ENCODE peak calls at places on chromosomes 13 and 19, in five cellular contexts. One of them, this sample, is unnamed.

GRCh38 chr19:53537523-53538377 is at the start of gene ZNF331:
- DNase-seq in GM23248: peak; percentile 86
- DNase-seq in fibroblast of lung: peak; percentile 71
- DNase-seq in hepatocyte: peak; percentile 86
- DNase-seq in H1: no peak
- DNase-seq in this sample: peak; percentile 85

GRCh38 chr19:18594096-18594823 is 5.7 kb downstream of the REX1BD start:
- DNase-seq in GM23248: peak; percentile 95
- DNase-seq in fibroblast of lung: peak; percentile 72
- DNase-seq in hepatocyte: peak; percentile 95
- DNase-seq in H1: no peak
- DNase-seq in this sample: peak; percentile 91

GRCh38 chr13:30033681-30034447 is 183.4 kb upstream of the UBL3 start:
- DNase-seq in GM23248: peak; percentile 96
- DNase-seq in fibroblast of lung: peak; percentile 82
- DNase-seq in hepatocyte: peak; percentile 50
- DNase-seq in H1: no peak
- DNase-seq in this sample: no peak

GRCh38 chr13:111421216-111421615 is 100.8 kb downstream of the TEX29 start:
- DNase-seq in GM23248: no peak
- DNase-seq in fibroblast of lung: no peak
- DNase-seq in hepatocyte: no peak
- DNase-seq in H1: no peak
- DNase-seq in this sample: no peak

GRCh38 chr19:39085392-39085791 is 1.2 kb downstream of the ACP7 start:
- DNase-seq in GM23248: no peak
- DNase-seq in fibroblast of lung: no peak
- DNase-seq in hepatocyte: no peak
- DNase-seq in H1: no peak
- DNase-seq in this sample: no peak

GRCh38 chr19:27774337-27774736 is 1438.6 kb downstream of the UQCRFS1 start:
- DNase-seq in GM23248: peak; percentile 16
- DNase-seq in fibroblast of lung: no peak
- DNase-seq in hepatocyte: no peak
- DNase-seq in H1: no peak
- DNase-seq in this sample: peak; percentile 67

GRCh38 chr19:10353793-10354391 is 14.5 kb upstream of the ICAM3 start:
- DNase-seq in GM23248: peak; percentile 45
- DNase-seq in fibroblast of lung: peak; percentile 26
- DNase-seq in hepatocyte: peak; percentile 78
- DNase-seq in H1: peak; percentile 91
- DNase-seq in this sample: peak; percentile 100

GRCh38 chr19:8690753-8691539 is 7.6 kb downstream of the ACTL9 start:
- DNase-seq in GM23248: no peak
- DNase-seq in fibroblast of lung: no peak
- DNase-seq in hepatocyte: no peak
- DNase-seq in H1: no peak
- DNase-seq in this sample: no peak

GRCh38 chr19:37931941-37932655 is 25.1 kb downstream of the SIPA1L3 start:
- DNase-seq in GM23248: peak; percentile 76
- DNase-seq in fibroblast of lung: peak; percentile 66
- DNase-seq in hepatocyte: peak; percentile 88
- DNase-seq in H1: peak; percentile 70
- DNase-seq in this sample: peak; percentile 90

GRCh38 chr13:61286148-61286745 is 129.4 kb downstream of the PCDH20 start:
- DNase-seq in GM23248: no peak
- DNase-seq in fibroblast of lung: no peak
- DNase-seq in hepatocyte: peak; percentile 30
- DNase-seq in H1: peak; percentile 9
- DNase-seq in this sample: peak; percentile 66

GRCh38 chr13:80341098-80341701 is at the start of gene SPRY2:
- DNase-seq in GM23248: peak; percentile 99
- DNase-seq in fibroblast of lung: peak; percentile 98
- DNase-seq in hepatocyte: peak; percentile 97
- DNase-seq in H1: peak; percentile 89
- DNase-seq in this sample: peak; percentile 97

GRCh38 chr13:32472194-32472621 is 44.3 kb upstream of the N4BP2L1 start:
- DNase-seq in GM23248: peak; percentile 21
- DNase-seq in fibroblast of lung: peak; percentile 19
- DNase-seq in hepatocyte: no peak
- DNase-seq in H1: no peak
- DNase-seq in this sample: no peak

GRCh38 chr13:93640452-93640851 is 413.8 kb downstream of the GPC6 start:
- DNase-seq in GM23248: no peak
- DNase-seq in fibroblast of lung: no peak
- DNase-seq in hepatocyte: no peak
- DNase-seq in H1: no peak
- DNase-seq in this sample: no peak

GRCh38 chr19:52524086-52524485 is 3.4 kb upstream of the ZNF808 start:
- DNase-seq in GM23248: no peak
- DNase-seq in fibroblast of lung: no peak
- DNase-seq in hepatocyte: no peak
- DNase-seq in H1: no peak
- DNase-seq in this sample: no peak

GRCh38 chr19:35063940-35064818 is 22.7 kb downstream of the HPN start:
- DNase-seq in GM23248: peak; percentile 88
- DNase-seq in fibroblast of lung: peak; percentile 60
- DNase-seq in hepatocyte: peak; percentile 41
- DNase-seq in H1: no peak
- DNase-seq in this sample: no peak

GRCh38 chr13:28037399-28037798 is 48.9 kb upstream of the URAD start:
- DNase-seq in GM23248: peak; percentile 61
- DNase-seq in fibroblast of lung: no peak
- DNase-seq in hepatocyte: no peak
- DNase-seq in H1: no peak
- DNase-seq in this sample: no peak
- TF ChIP-seq EZH2 in GM23248: no peak
- TF ChIP-seq EZH2 in fibroblast of lung: no peak
- TF ChIP-seq EZH2 in hepatocyte: no peak
- TF ChIP-seq EZH2 in H1: no peak
- TF ChIP-seq EZH2 in this sample: no peak

GRCh38 chr19:47729468-47729798 is 15.9 kb upstream of the NOP53 start:
- DNase-seq in GM23248: peak; percentile 90
- DNase-seq in fibroblast of lung: peak; percentile 84
- DNase-seq in hepatocyte: peak; percentile 87
- DNase-seq in H1: no peak
- DNase-seq in this sample: peak; percentile 66
- H3K27ac ChIP-seq in GM23248: peak overlapping the region; percentile 90
- H3K27ac ChIP-seq in fibroblast of lung: peak overlapping the region; percentile 92
- H3K27ac ChIP-seq in hepatocyte: peak overlapping the region; percentile 93
- H3K27ac ChIP-seq in H1: no peak overlapping the region
- H3K27ac ChIP-seq in this sample: no peak overlapping the region

GRCh38 chr19:14085309-14085995 is at the start of gene C19orf67:
- DNase-seq in GM23248: no peak
- DNase-seq in fibroblast of lung: no peak
- DNase-seq in hepatocyte: peak; percentile 33
- DNase-seq in H1: no peak
- DNase-seq in this sample: peak; percentile 70

GRCh38 chr19:14078406-14078805 is 5.8 kb downstream of the MISP3 start:
- DNase-seq in GM23248: peak; percentile 47
- DNase-seq in fibroblast of lung: no peak
- DNase-seq in hepatocyte: no peak
- DNase-seq in H1: no peak
- DNase-seq in this sample: no peak

GRCh38 chr19:14081797-14082674 is 3.5 kb downstream of the C19orf67 start:
- DNase-seq in GM23248: peak; percentile 81
- DNase-seq in fibroblast of lung: no peak
- DNase-seq in hepatocyte: peak; percentile 55
- DNase-seq in H1: no peak
- DNase-seq in this sample: no peak

GRCh38 chr19:14082675-14082960 is 3.0 kb downstream of the C19orf67 start:
- DNase-seq in GM23248: no peak
- DNase-seq in fibroblast of lung: no peak
- DNase-seq in hepatocyte: no peak
- DNase-seq in H1: no peak
- DNase-seq in this sample: no peak

GRCh38 chr19:14080887-14081796 is 4.4 kb downstream of the C19orf67 start:
- DNase-seq in GM23248: peak; percentile 99
- DNase-seq in fibroblast of lung: peak; percentile 100
- DNase-seq in hepatocyte: peak; percentile 99
- DNase-seq in H1: peak; percentile 97
- DNase-seq in this sample: peak; percentile 100
- TF ChIP-seq EZH2 in GM23248: no peak
- TF ChIP-seq EZH2 in fibroblast of lung: no peak
- TF ChIP-seq EZH2 in hepatocyte: no peak
- TF ChIP-seq EZH2 in H1: no peak
- TF ChIP-seq EZH2 in this sample: no peak

GRCh38 chr19:58439576-58440554 is at the start of gene ZNF132:
- DNase-seq in GM23248: peak; percentile 100
- DNase-seq in fibroblast of lung: peak; percentile 100
- DNase-seq in hepatocyte: peak; percentile 91
- DNase-seq in H1: peak; percentile 98
- DNase-seq in this sample: peak; percentile 100

DNA sequence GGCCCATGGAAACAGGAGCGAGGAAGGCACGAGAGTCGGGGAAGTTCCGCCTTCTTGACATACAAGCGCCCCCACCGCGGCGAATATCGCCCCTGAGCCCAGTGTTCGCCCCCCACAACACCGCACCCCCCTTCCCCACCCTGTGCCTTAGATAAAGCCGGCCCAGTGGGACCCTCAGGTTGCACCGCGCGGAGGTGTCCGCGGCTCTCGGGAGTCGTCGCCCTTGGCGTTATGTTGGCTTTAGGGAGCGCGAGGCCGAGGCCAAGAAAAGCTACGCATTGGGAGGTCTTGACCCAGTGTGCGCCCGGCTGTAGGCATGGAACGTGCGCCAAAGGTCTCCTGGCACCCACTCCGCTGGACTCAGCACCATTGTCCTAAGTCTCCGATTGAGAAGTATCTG is 603 bp upstream of the ZNF132 start:
- DNase-seq in GM23248: peak; percentile 13
- DNase-seq in fibroblast of lung: no peak
- DNase-seq in hepatocyte: no peak
- DNase-seq in H1: no peak
- DNase-seq in this sample: peak; percentile 9
- H3K27ac ChIP-seq in GM23248: peak overlapping the region; percentile 67
- H3K27ac ChIP-seq in fibroblast of lung: peak overlapping the region; percentile 91
- H3K27ac ChIP-seq in hepatocyte: peak overlapping the region; percentile 13
- H3K27ac ChIP-seq in H1: no peak overlapping the region
- H3K27ac ChIP-seq in this sample: no peak overlapping the region

DNA sequence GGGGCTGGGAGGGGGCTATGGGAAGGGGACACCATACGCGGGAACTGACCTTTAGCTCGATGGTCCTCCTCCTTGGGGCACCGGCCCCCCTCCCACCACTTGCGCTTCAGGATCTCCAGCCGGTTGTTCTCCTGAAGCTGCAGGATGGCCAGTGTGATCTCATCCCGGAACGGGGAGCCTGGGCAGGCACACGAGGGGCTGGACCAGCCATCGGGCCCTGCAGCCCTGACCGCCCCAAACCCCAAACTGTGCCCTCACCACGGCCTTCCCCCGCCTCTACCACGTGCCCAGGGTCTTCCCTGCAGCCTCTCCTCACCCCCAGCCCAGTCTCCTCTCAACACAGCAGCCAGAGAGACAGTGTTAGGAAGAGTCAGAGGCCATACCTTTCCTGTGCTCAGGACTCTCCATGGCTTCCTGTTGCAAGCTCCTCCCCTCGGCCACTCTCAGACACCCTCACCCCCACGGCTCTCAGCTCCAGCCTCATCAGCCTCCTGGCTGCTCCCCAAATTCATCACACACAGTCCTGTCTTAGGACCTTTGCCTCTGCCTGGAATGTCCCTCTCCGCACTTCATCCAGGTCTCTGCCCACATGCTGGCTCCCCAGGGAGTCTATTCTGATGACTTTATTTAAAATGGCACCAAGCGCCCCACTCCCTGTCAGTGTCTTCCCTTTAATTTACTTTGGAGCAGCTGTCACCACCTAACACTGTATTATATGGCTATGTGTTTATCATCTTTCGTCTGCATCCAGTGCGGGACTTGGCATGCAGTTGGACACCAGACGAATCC is 9.7 kb upstream of the ATP1A3 start:
- DNase-seq in GM23248: no peak
- DNase-seq in fibroblast of lung: no peak
- DNase-seq in hepatocyte: no peak
- DNase-seq in H1: no peak
- DNase-seq in this sample: no peak
- TF ChIP-seq EZH2 in GM23248: no peak
- TF ChIP-seq EZH2 in fibroblast of lung: no peak
- TF ChIP-seq EZH2 in hepatocyte: no peak
- TF ChIP-seq EZH2 in H1: no peak
- TF ChIP-seq EZH2 in this sample: no peak

GRCh38 chr13:43026262-43026661 is 2.9 kb downstream of the DNAJC15 start:
- DNase-seq in GM23248: no peak
- DNase-seq in fibroblast of lung: no peak
- DNase-seq in hepatocyte: no peak
- DNase-seq in H1: no peak
- DNase-seq in this sample: no peak
- H3K27ac ChIP-seq in GM23248: no peak overlapping the region
- H3K27ac ChIP-seq in fibroblast of lung: no peak overlapping the region
- H3K27ac ChIP-seq in hepatocyte: no peak overlapping the region
- H3K27ac ChIP-seq in H1: no peak overlapping the region
- H3K27ac ChIP-seq in this sample: no peak overlapping the region

DNA sequence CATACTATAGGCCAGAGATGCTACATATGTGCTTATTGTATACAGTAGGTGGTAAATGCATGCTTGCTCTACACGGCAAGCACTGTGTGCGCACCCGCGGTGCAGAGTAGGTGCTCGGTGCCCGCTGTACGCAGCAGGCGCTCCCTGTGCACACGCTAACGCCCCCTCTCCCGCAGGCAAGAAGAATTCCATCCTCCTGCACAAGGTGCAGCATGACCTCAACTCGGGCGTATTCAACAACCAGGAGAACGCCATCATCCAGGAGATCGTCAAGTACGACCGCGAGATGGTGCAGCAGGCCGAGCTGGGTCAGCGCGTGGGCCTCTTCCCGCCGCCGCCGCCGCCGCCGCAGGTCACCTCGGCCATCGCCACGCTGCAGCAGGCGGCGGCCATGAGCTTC is 17.7 kb downstream of the POLRMT start:
- DNase-seq in GM23248: no peak
- DNase-seq in fibroblast of lung: no peak
- DNase-seq in hepatocyte: no peak
- DNase-seq in H1: no peak
- DNase-seq in this sample: peak; percentile 65
- TF ChIP-seq EZH2 in GM23248: no peak
- TF ChIP-seq EZH2 in fibroblast of lung: no peak
- TF ChIP-seq EZH2 in hepatocyte: no peak
- TF ChIP-seq EZH2 in H1: no peak
- TF ChIP-seq EZH2 in this sample: no peak

GRCh38 chr13:27296496-27296895 is 25.9 kb downstream of the RASL11A start:
- DNase-seq in GM23248: no peak
- DNase-seq in fibroblast of lung: no peak
- DNase-seq in hepatocyte: no peak
- DNase-seq in H1: no peak
- DNase-seq in this sample: no peak
- H3K27ac ChIP-seq in GM23248: no peak overlapping the region
- H3K27ac ChIP-seq in fibroblast of lung: no peak overlapping the region
- H3K27ac ChIP-seq in hepatocyte: no peak overlapping the region
- H3K27ac ChIP-seq in H1: no peak overlapping the region
- H3K27ac ChIP-seq in this sample: no peak overlapping the region